ENCODE peak calls at places on chromosomes 4 and X, in ten cellular contexts. Z is cardiac fibroblast, B is MM.1S, S is right atrium auricular region, X is omental fat pad, V is AG04449, H is ascending aorta, U is WERI-Rb-1, A is AG10803, I is right lobe of liver. G is an unnamed sample.

GRCh38 chr4:82801910-82802521 is 3.4 kb upstream of the SCD5 start:
- DNase-seq in Z (peak), B (no peak), S (no peak), X (no peak), V (no peak), H (no peak), U (no peak), A (peak), I (no peak), G (no peak)

GRCh38 chr4:126991965-126992364 is 640.8 kb upstream of the INTU start:
- DNase-seq in Z (no peak), B (no peak), S (no peak), X (no peak), V (no peak), H (no peak), U (no peak), A (peak), I (no peak), G (no peak)

GRCh38 chrX:108735680-108736508 is 469 bp downstream of the IRS4 start:
- DNase-seq in Z (peak), B (no peak), S (no peak), X (no peak), V (no peak), H (no peak), U (no peak), A (no peak), I (peak), G (no peak)

GRCh38 chr4:76007089-76007559 is at the start of gene CXCL9:
- DNase-seq in Z (no peak), B (no peak), S (no peak), X (no peak), V (no peak), H (no peak), U (no peak), A (no peak), I (no peak), G (no peak)

GRCh38 chr4:1809754-1810502 is 16.8 kb downstream of the FGFR3 start:
- DNase-seq in Z (peak), B (peak), S (no peak), X (peak), V (no peak), H (no peak), U (peak), A (peak), I (peak), G (peak)

GRCh38 chr4:13544556-13545393 is 467 bp upstream of the NKX3-2 start:
- DNase-seq in Z (peak), B (no peak), S (no peak), X (peak), V (no peak), H (no peak), U (peak), A (peak), I (no peak), G (peak)

GRCh38 chr4:166400270-166400894 is 527.3 kb downstream of the TLL1 start:
- DNase-seq in Z (no peak), B (no peak), S (no peak), X (no peak), V (no peak), H (no peak), U (no peak), A (no peak), I (no peak), G (no peak)

GRCh38 chrX:13863326-13863725 is 46.4 kb upstream of the GPM6B start:
- DNase-seq in Z (no peak), B (no peak), S (no peak), X (no peak), V (no peak), H (no peak), U (no peak), A (no peak), I (no peak), G (no peak)

GRCh38 chr4:38583102-38583501 is 80.9 kb upstream of the KLF3 start:
- DNase-seq in Z (no peak), B (no peak), S (peak), X (no peak), V (no peak), H (no peak), U (peak), A (no peak), I (no peak), G (no peak)

GRCh38 chr4:145920205-145920604 is 18.4 kb downstream of the ZNF827 start:
- DNase-seq in Z (peak), B (no peak), S (no peak), X (no peak), V (peak), H (no peak), U (no peak), A (peak), I (no peak), G (no peak)

GRCh38 chr4:53619431-53619830 is 28.1 kb upstream of the LNX1 start:
- DNase-seq in Z (no peak), B (no peak), S (no peak), X (no peak), V (no peak), H (no peak), U (no peak), A (peak), I (no peak), G (no peak)

GRCh38 chr4:109302366-109303140 is at the start of gene COL25A1:
- DNase-seq in Z (peak), B (peak), S (no peak), X (no peak), V (no peak), H (peak), U (peak), A (peak), I (peak), G (peak)

GRCh38 chr4:156536661-156537060 is 434.9 kb downstream of the PDGFC start:
- DNase-seq in Z (peak), B (no peak), S (no peak), X (no peak), V (no peak), H (no peak), U (no peak), A (peak), I (no peak), G (no peak)

GRCh38 chrX:13120017-13120416 is 75.6 kb upstream of the FAM9C start:
- DNase-seq in Z (peak), B (no peak), S (peak), X (no peak), V (no peak), H (peak), U (peak), A (no peak), I (peak), G (peak)

GRCh38 chrX:129678176-129678880 is 23.6 kb upstream of the APLN start:
- DNase-seq in Z (no peak), B (peak), S (no peak), X (no peak), V (no peak), H (peak), U (no peak), A (peak), I (peak), G (no peak)

GRCh38 chrX:121260568-121261240 is 213.3 kb downstream of the GLUD2 start:
- DNase-seq in Z (no peak), B (no peak), S (no peak), X (no peak), V (no peak), H (no peak), U (no peak), A (peak), I (no peak), G (no peak)

GRCh38 chr4:5307928-5308327 is 256.6 kb downstream of the STK32B start:
- DNase-seq in Z (no peak), B (no peak), S (no peak), X (no peak), V (no peak), H (no peak), U (no peak), A (no peak), I (no peak), G (no peak)

GRCh38 chr4:38982356-38983095 is 49.7 kb downstream of the TMEM156 start:
- DNase-seq in Z (peak), B (no peak), S (no peak), X (no peak), V (no peak), H (no peak), U (no peak), A (no peak), I (no peak), G (no peak)

GRCh38 chr4:78749972-78750727 is 26.0 kb upstream of the BMP2K start:
- DNase-seq in Z (peak), B (no peak), S (no peak), X (no peak), V (no peak), H (no peak), U (no peak), A (peak), I (no peak), G (no peak)

GRCh38 chr4:109169160-109169559 is 133.3 kb downstream of the COL25A1 start:
- DNase-seq in Z (peak), B (no peak), S (no peak), X (no peak), V (no peak), H (no peak), U (no peak), A (no peak), I (no peak), G (no peak)

GRCh38 chr4:38385286-38386010 is 278.6 kb upstream of the KLF3 start:
- DNase-seq in Z (no peak), B (no peak), S (no peak), X (no peak), V (no peak), H (no peak), U (no peak), A (peak), I (peak), G (no peak)

GRCh38 chr4:2186865-2187172 is 55.1 kb downstream of the HAUS3 start:
- DNase-seq in Z (no peak), B (no peak), S (no peak), X (no peak), V (no peak), H (no peak), U (no peak), A (no peak), I (no peak), G (no peak)

GRCh38 chr4:112327950-112328349 is 30.8 kb downstream of the ALPK1 start:
- DNase-seq in Z (peak), B (peak), S (no peak), X (no peak), V (peak), H (no peak), U (no peak), A (peak), I (no peak), G (no peak)

GRCh38 chrX:78321809-78322208 is 5.6 kb downstream of the CYSLTR1 start:
- DNase-seq in Z (no peak), B (peak), S (no peak), X (no peak), V (no peak), H (peak), U (no peak), A (no peak), I (no peak), G (no peak)

GRCh38 chr4:1693131-1693896 is 9.2 kb upstream of the FAM53A start:
- DNase-seq in Z (peak), B (peak), S (no peak), X (no peak), V (no peak), H (no peak), U (peak), A (peak), I (peak), G (peak)

GRCh38 chr4:6574747-6575502 is at the start of gene MAN2B2:
- DNase-seq in Z (peak), B (peak), S (peak), X (peak), V (no peak), H (peak), U (peak), A (peak), I (peak), G (peak)

GRCh38 chr4:68892861-68893260 is 58.7 kb downstream of the UGT2A3 start:
- DNase-seq in Z (no peak), B (no peak), S (no peak), X (no peak), V (no peak), H (no peak), U (no peak), A (no peak), I (no peak), G (no peak)

GRCh38 chrX:2627272-2627867 is 63.7 kb upstream of the CD99 start:
- DNase-seq in Z (peak), B (peak), S (no peak), X (no peak), V (no peak), H (no peak), U (peak), A (peak), I (no peak), G (peak)
- TF ChIP-seq CTCF in Z (peak), B (peak), S (peak), X (no peak), V (peak), H (peak), U (peak), A (peak), I (peak), G (peak)

GRCh38 chrX:39249999-39250398 is 448.7 kb downstream of the MID1IP1 start:
- DNase-seq in Z (no peak), B (no peak), S (no peak), X (no peak), V (no peak), H (no peak), U (no peak), A (no peak), I (no peak), G (no peak)
- TF ChIP-seq CTCF in Z (no peak), B (no peak), S (no peak), X (no peak), V (no peak), H (no peak), U (peak), A (no peak), I (no peak), G (no peak)

DNA sequence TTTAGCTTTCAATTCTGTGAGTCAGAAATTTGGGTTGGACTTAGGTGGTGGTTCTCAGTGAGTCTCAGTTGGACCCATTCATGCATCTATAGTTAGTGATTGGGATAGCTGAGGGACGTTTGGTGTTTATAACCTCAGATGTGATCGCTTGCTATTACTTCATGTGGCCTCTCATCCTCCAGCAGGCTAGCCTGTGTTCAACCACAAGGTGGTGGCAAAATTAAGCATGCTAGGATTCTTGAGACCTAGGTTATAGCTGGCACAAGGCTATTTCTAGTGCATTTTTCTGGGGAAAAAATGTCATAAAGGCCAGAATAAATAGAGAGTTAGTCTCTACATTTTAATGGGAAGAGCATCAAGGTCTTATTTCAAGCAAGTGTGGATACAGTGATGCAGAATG is 10.9 kb upstream of the GRPR start:
- DNase-seq in Z (peak), B (no peak), S (no peak), X (no peak), V (no peak), H (no peak), U (no peak), A (peak), I (no peak), G (no peak)
- TF ChIP-seq CTCF in Z (no peak), B (no peak), S (no peak), X (no peak), V (peak), H (no peak), U (no peak), A (peak), I (no peak), G (no peak)

DNA sequence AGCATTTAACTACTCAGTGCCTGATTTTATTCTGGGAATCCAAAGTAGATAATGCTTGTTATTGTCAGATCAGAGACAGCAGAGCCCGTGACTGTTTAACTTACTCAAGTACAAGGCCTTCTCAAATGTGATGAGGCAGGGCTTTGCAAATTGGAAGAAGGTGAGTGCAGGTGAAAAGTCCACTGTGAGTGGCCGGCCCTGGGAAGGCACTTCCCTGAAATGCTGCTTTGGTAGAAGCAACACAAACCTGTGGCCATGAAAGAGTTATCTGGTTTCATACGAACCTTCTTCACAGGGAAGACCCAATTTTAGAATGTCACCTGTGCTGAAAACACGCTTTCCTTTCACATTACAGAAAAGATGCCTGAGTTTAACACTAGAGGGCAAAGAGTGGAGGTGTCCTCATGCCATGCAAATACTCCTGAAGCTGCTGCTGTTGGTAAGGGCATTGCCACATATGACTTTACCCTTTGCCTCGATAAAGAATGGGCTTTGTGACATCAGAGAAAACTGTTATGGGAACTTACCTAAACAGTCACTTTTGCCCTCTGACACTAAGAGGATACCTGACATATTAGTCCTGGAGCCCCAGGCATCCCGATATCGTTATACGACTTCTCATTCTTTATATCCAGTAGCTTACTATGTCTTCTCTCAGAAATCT is 8.0 kb downstream of the PPARGC1A start:
- DNase-seq in Z (no peak), B (peak), S (no peak), X (no peak), V (no peak), H (no peak), U (no peak), A (no peak), I (no peak), G (no peak)
- TF ChIP-seq CTCF in Z (no peak), B (peak), S (peak), X (no peak), V (no peak), H (no peak), U (peak), A (peak), I (peak), G (no peak)

DNA sequence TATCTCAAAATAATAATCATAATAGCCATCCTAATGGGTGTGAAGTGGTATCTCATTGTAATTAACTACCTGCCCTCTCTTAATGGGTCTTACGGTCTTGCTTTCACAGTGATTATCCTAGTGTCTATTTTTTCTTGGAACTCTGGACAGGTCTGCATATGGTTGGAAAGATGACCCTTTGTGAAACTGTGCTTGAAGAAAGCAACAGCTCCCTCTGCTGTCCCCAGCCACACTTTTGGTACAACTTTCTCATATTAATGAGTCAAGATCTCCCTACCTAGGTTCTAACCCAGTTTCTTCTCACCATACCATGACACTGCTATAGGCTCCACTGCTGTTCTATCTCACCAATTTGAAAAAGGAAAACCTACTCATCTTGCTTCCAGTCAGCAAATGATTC is 2.4 kb downstream of the TFDP3 start:
- DNase-seq in Z (peak), B (peak), S (no peak), X (no peak), V (no peak), H (no peak), U (no peak), A (no peak), I (no peak), G (no peak)
- TF ChIP-seq CTCF in Z (no peak), B (peak), S (peak), X (no peak), V (peak), H (no peak), U (peak), A (peak), I (no peak), G (no peak)

GRCh38 chr4:34953145-34953799 is 1291.0 kb downstream of the ARAP2 start:
- DNase-seq in Z (no peak), B (no peak), S (no peak), X (no peak), V (no peak), H (no peak), U (peak), A (no peak), I (no peak), G (no peak)
- TF ChIP-seq CTCF in Z (no peak), B (no peak), S (no peak), X (no peak), V (no peak), H (no peak), U (peak), A (no peak), I (no peak), G (no peak)

DNA sequence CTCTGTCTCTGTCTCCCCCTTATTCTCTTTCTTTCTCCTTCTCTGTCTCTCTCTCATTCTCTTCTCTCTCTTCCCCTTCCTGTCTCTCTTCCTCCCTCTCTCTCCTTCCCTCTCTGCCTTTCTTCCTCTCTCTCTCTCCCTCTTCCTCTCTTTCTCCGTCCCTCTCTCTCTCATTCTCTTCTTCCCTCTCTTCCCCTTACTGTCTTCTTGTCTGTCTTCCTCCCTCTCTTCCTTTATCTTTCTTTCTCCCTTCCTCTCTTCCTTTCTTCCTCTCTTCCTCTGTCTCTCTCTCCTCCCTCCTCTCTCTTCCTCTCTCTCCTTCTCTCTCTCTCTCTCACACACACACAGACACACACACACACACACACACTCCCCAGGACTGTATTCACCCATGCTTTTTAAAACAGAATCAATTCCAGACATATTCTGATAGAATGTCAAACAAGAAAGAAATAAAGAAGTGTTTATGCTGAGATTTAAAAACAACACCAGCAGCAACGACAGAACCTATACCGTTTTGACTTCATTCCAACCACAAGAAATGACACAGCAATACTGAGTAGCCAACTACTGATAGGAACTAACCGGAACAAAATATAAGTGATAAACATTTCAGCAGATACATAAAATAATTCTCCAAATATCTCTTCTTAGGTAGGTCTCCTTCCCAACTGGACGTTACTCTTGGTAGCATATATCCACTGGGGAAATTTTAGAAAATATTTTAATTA is 296.7 kb downstream of the ASMT start:
- DNase-seq in Z (no peak), B (no peak), S (no peak), X (no peak), V (no peak), H (no peak), U (no peak), A (no peak), I (no peak), G (no peak)
- TF ChIP-seq CTCF in Z (no peak), B (no peak), S (no peak), X (no peak), V (no peak), H (no peak), U (no peak), A (no peak), I (no peak), G (no peak)